ENCODE peak calls at places on chromosomes 5 and 9, in five cellular contexts. S is upper lobe of left lung, M is hepatocyte, J is tibial nerve, F is HCT116. U is an unnamed sample.

GRCh38 chr9:87160148-87161107 is 213.1 kb upstream of the GAS1 start:
- DNase-seq in S (no peak), M (no peak), J (no peak), F (no peak), U (no peak)

GRCh38 chr5:16345454-16345853 is 120.1 kb downstream of the ZNF622 start:
- DNase-seq in S (no peak), M (no peak), J (no peak), F (no peak), U (no peak)

GRCh38 chr5:81800797-81801196 is 49.9 kb upstream of the SSBP2 start:
- DNase-seq in S (no peak), M (no peak), J (no peak), F (no peak), U (no peak)

GRCh38 chr9:91589101-91589553 is 165.5 kb upstream of the NFIL3 start:
- DNase-seq in S (no peak), M (peak), J (peak), F (no peak), U (no peak)

GRCh38 chr5:53246042-53246836 is 136.7 kb upstream of the MOCS2 start:
- DNase-seq in S (no peak), M (no peak), J (no peak), F (no peak), U (peak)

GRCh38 chr5:167072225-167072624 is 1219.2 kb upstream of the WWC1 start:
- DNase-seq in S (no peak), M (no peak), J (no peak), F (no peak), U (no peak)

GRCh38 chr9:121783523-121784507 is 132.4 kb downstream of the DAB2IP start:
- DNase-seq in S (peak), M (peak), J (no peak), F (no peak), U (no peak)

GRCh38 chr9:137136926-137137607 is 1.9 kb upstream of the GRIN1 start:
- DNase-seq in S (no peak), M (no peak), J (no peak), F (no peak), U (no peak)

GRCh38 chr9:76676857-76677256 is 87.4 kb upstream of the PCA3 start:
- DNase-seq in S (no peak), M (no peak), J (no peak), F (no peak), U (no peak)

GRCh38 chr5:55817030-55817429 is 34.1 kb upstream of the IL31RA start:
- DNase-seq in S (no peak), M (no peak), J (no peak), F (no peak), U (no peak)

GRCh38 chr9:15824310-15824709 is 271.5 kb downstream of the CCDC171 start:
- DNase-seq in S (no peak), M (no peak), J (no peak), F (peak), U (no peak)

GRCh38 chr5:162641142-162641813 is 573.7 kb downstream of the GABRG2 start:
- DNase-seq in S (no peak), M (no peak), J (no peak), F (no peak), U (no peak)

GRCh38 chr5:33788922-33789321 is 102.9 kb downstream of the ADAMTS12 start:
- DNase-seq in S (no peak), M (no peak), J (no peak), F (no peak), U (peak)

GRCh38 chr5:181063514-181063913 is 23.4 kb downstream of the BTNL9 start:
- DNase-seq in S (no peak), M (no peak), J (no peak), F (no peak), U (no peak)

GRCh38 chr9:127555830-127556820 is 56.0 kb upstream of the STXBP1 start:
- DNase-seq in S (peak), M (peak), J (peak), F (peak), U (peak)

GRCh38 chr9:72082536-72082935 is 22.1 kb upstream of the C9orf57 start:
- DNase-seq in S (no peak), M (no peak), J (no peak), F (no peak), U (no peak)

GRCh38 chr9:130024597-130024994 is 18.4 kb downstream of the FNBP1 start:
- DNase-seq in S (no peak), M (no peak), J (no peak), F (no peak), U (no peak)

GRCh38 chr5:148205044-148205813 is 2.4 kb downstream of the SPINK6 start:
- DNase-seq in S (no peak), M (no peak), J (no peak), F (no peak), U (no peak)

GRCh38 chr5:120160120-120160895 is 303.8 kb upstream of the PRR16 start:
- DNase-seq in S (no peak), M (no peak), J (no peak), F (no peak), U (no peak)

GRCh38 chr5:174338204-174339010 is 292.9 kb downstream of the NSG2 start:
- DNase-seq in S (no peak), M (peak), J (no peak), F (no peak), U (no peak)

GRCh38 chr9:123716339-123716738 is 213.6 kb downstream of the DENND1A start:
- DNase-seq in S (no peak), M (no peak), J (no peak), F (no peak), U (peak)

GRCh38 chr5:155402927-155403645 is 389.5 kb downstream of the KIF4B start:
- DNase-seq in S (no peak), M (no peak), J (no peak), F (no peak), U (no peak)

GRCh38 chr9:28487561-28487960 is 914.3 kb upstream of the C9orf72 start:
- DNase-seq in S (no peak), M (no peak), J (no peak), F (no peak), U (no peak)

GRCh38 chr9:135584934-135585333 is 23.4 kb downstream of the PAEP start:
- DNase-seq in S (no peak), M (no peak), J (no peak), F (no peak), U (no peak)

GRCh38 chr9:99591770-99592169 is 229.9 kb upstream of the NR4A3 start:
- DNase-seq in S (no peak), M (no peak), J (no peak), F (no peak), U (no peak)

GRCh38 chr5:66826696-66827095 is 230.5 kb downstream of the MAST4 start:
- DNase-seq in S (no peak), M (no peak), J (no peak), F (no peak), U (no peak)

GRCh38 chr9:83240671-83241070 is 177.7 kb upstream of the RASEF start:
- DNase-seq in S (no peak), M (no peak), J (no peak), F (no peak), U (no peak)

GRCh38 chr5:59079622-59080620 is 497.0 kb downstream of the RAB3C start:
- DNase-seq in S (no peak), M (peak), J (no peak), F (no peak), U (peak)

GRCh38 chr5:159912033-159912800 is 4.1 kb upstream of the ADRA1B start:
- DNase-seq in S (no peak), M (peak), J (no peak), F (no peak), U (peak)

GRCh38 chr9:130258999-130259398 is 6.6 kb upstream of the HMCN2 start:
- DNase-seq in S (no peak), M (no peak), J (no peak), F (no peak), U (no peak)

GRCh38 chr5:115979203-115979602 is 16.9 kb downstream of the LVRN start:
- DNase-seq in S (no peak), M (no peak), J (no peak), F (no peak), U (no peak)

GRCh38 chr5:53418844-53419243 is 61.6 kb upstream of the FST start:
- DNase-seq in S (no peak), M (no peak), J (no peak), F (no peak), U (peak)

GRCh38 chr5:151037561-151038291 is 17.3 kb downstream of the GPX3 start:
- DNase-seq in S (no peak), M (no peak), J (peak), F (no peak), U (no peak)

GRCh38 chr9:128072144-128073021 is 4.4 kb downstream of the SLC25A25 start:
- DNase-seq in S (peak), M (peak), J (peak), F (no peak), U (no peak)

GRCh38 chr9:27558307-27558706 is 15.0 kb downstream of the C9orf72 start:
- DNase-seq in S (no peak), M (no peak), J (no peak), F (no peak), U (no peak)

GRCh38 chr5:15510816-15511215 is 10.8 kb downstream of the FBXL7 start:
- DNase-seq in S (no peak), M (no peak), J (peak), F (no peak), U (no peak)

GRCh38 chr5:78341445-78341844 is 19.0 kb upstream of the SCAMP1 start:
- DNase-seq in S (no peak), M (no peak), J (no peak), F (no peak), U (no peak)

GRCh38 chr5:96528262-96528661 is 95.2 kb upstream of the PCSK1 start:
- DNase-seq in S (no peak), M (no peak), J (no peak), F (no peak), U (no peak)

GRCh38 chr9:86713456-86713855 is 233.8 kb downstream of the GAS1 start:
- DNase-seq in S (no peak), M (no peak), J (no peak), F (no peak), U (peak)

GRCh38 chr5:92505145-92505544 is 1075.9 kb downstream of the NR2F1-AS1 start:
- DNase-seq in S (no peak), M (no peak), J (no peak), F (no peak), U (no peak)

GRCh38 chr5:92504346-92504745 is 1076.7 kb downstream of the NR2F1-AS1 start:
- DNase-seq in S (no peak), M (no peak), J (no peak), F (no peak), U (no peak)

GRCh38 chr5:92500752-92501151 is 1080.3 kb downstream of the NR2F1-AS1 start:
- DNase-seq in S (no peak), M (no peak), J (no peak), F (no peak), U (no peak)

GRCh38 chr5:92508271-92508670 is 1072.7 kb downstream of the NR2F1-AS1 start:
- DNase-seq in S (no peak), M (no peak), J (no peak), F (no peak), U (no peak)

DNA sequence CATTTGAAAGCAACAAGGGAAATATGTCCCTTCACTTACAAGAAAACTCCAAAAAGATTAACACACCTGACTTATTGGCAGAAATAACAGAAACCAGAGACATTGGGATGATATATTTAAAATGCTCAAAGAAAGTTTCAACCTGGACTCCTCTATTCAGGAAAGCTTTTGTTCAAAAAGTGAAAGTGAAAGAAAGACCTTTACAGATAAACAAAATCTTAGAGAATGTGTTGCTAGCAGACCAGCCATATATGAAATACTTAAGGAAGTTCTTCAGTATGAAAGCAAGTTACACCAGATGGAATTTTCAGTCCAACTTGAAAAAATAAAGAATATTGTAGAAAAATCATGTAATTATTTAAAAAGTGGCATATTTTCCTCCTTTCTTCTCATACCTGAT is 1075.1 kb downstream of the NR2F1-AS1 start:
- DNase-seq in S (no peak), M (no peak), J (no peak), F (no peak), U (no peak)
- H3K4me3 ChIP-seq in S (no peak), M (no peak), J (no peak), F (no peak), U (no peak)

GRCh38 chr5:132807163-132807838 is 5.8 kb upstream of the SOWAHA start:
- DNase-seq in S (no peak), M (peak), J (no peak), F (peak), U (no peak)
- TF ChIP-seq CTCF in S (no peak), M (peak), J (no peak), F (peak), U (no peak)

GRCh38 chr9:113056191-113057106 is at the start of gene ZFP37:
- DNase-seq in S (peak), M (peak), J (peak), F (peak), U (peak)
- H3K4me3 ChIP-seq in S (peak), M (peak), J (peak), F (peak), U (peak)

GRCh38 chr5:35815089-35815936 is 41.4 kb upstream of the IL7R start:
- DNase-seq in S (no peak), M (peak), J (no peak), F (peak), U (no peak)
- TF ChIP-seq CTCF in S (peak), M (peak), J (no peak), F (peak), U (peak)

GRCh38 chr5:54646285-54647101 is 128.9 kb downstream of the SNX18 start:
- DNase-seq in S (peak), M (no peak), J (peak), F (no peak), U (peak)
- H3K4me3 ChIP-seq in S (no peak), M (no peak), J (peak), F (no peak), U (no peak)

GRCh38 chr5:4544049-4544675 is 596.0 kb upstream of the ADAMTS16 start:
- DNase-seq in S (no peak), M (no peak), J (no peak), F (no peak), U (no peak)

GRCh38 chr5:4541334-4541733 is 598.8 kb upstream of the ADAMTS16 start:
- DNase-seq in S (no peak), M (no peak), J (no peak), F (no peak), U (no peak)

GRCh38 chr5:4537489-4537888 is 602.6 kb upstream of the ADAMTS16 start:
- DNase-seq in S (no peak), M (no peak), J (no peak), F (no peak), U (no peak)

GRCh38 chr5:4540375-4541173 is 599.6 kb upstream of the ADAMTS16 start:
- DNase-seq in S (no peak), M (no peak), J (no peak), F (no peak), U (no peak)

GRCh38 chr5:4542145-4542778 is 597.9 kb upstream of the ADAMTS16 start:
- DNase-seq in S (no peak), M (no peak), J (no peak), F (no peak), U (no peak)
- TF ChIP-seq CTCF in S (no peak), M (no peak), J (no peak), F (no peak), U (no peak)

GRCh38 chr5:102974177-102974576 is 145.8 kb downstream of the GIN1 start:
- DNase-seq in S (no peak), M (no peak), J (no peak), F (no peak), U (no peak)
- H3K4me3 ChIP-seq in S (no peak), M (no peak), J (no peak), F (no peak), U (no peak)

GRCh38 chr5:153623117-153623516 is 132.6 kb downstream of the GRIA1 start:
- DNase-seq in S (no peak), M (no peak), J (no peak), F (no peak), U (no peak)
- TF ChIP-seq CTCF in S (no peak), M (no peak), J (no peak), F (peak), U (no peak)

GRCh38 chr9:114366334-114367128 is 21.3 kb downstream of the AKNA start:
- DNase-seq in S (no peak), M (peak), J (no peak), F (no peak), U (peak)
- H3K4me3 ChIP-seq in S (no peak), M (no peak), J (no peak), F (no peak), U (no peak)